ENCODE peak calls at places on chromosomes 1 and 21, in five cellular contexts. A, Q, B, O and L are unnamed samples.

GRCh38 chr1:3819626-3820245 is 23.4 kb upstream of the LRRC47 start:
- DNase-seq in A (no peak), Q (no peak), B (no peak), O (no peak), L (no peak)

GRCh38 chr1:11792106-11792505 is 13.7 kb downstream of the MTHFR start:
- DNase-seq in A (no peak), Q (no peak), B (no peak), O (no peak), L (no peak)

GRCh38 chr1:181551249-181551648 is 67.9 kb downstream of the CACNA1E start:
- DNase-seq in A (no peak), Q (no peak), B (no peak), O (no peak), L (no peak)

GRCh38 chr1:172357753-172358152 is 62.7 kb upstream of the C1orf105 start:
- DNase-seq in A (no peak), Q (no peak), B (no peak), O (no peak), L (no peak)

GRCh38 chr21:42654179-42654912 is 925 bp downstream of the PDE9A start:
- DNase-seq in A (no peak), Q (peak; percentile 30), B (no peak), O (no peak), L (peak; percentile 53)

GRCh38 chr1:207857447-207857846 is 53.5 kb downstream of the CD34 start:
- DNase-seq in A (no peak), Q (no peak), B (no peak), O (no peak), L (no peak)

GRCh38 chr1:157732755-157733154 is 32.2 kb upstream of the FCRL3 start:
- DNase-seq in A (no peak), Q (no peak), B (no peak), O (no peak), L (no peak)

GRCh38 chr1:53298163-53298685 is 29.6 kb downstream of the LRP8 start:
- DNase-seq in A (no peak), Q (no peak), B (no peak), O (no peak), L (no peak)

GRCh38 chr1:209168204-209168603 is 415.3 kb upstream of the CAMK1G start:
- DNase-seq in A (no peak), Q (no peak), B (no peak), O (no peak), L (no peak)

GRCh38 chr1:87329051-87329755 is 523 bp downstream of the LMO4 start:
- DNase-seq in A (peak; percentile 44), Q (peak; percentile 54), B (no peak), O (no peak), L (peak; percentile 21)

GRCh38 chr1:31639543-31639942 is 5.1 kb downstream of the PEF1 start:
- DNase-seq in A (no peak), Q (no peak), B (no peak), O (no peak), L (no peak)

GRCh38 chr1:115564201-115564600 is 77.6 kb upstream of the VANGL1 start:
- DNase-seq in A (no peak), Q (no peak), B (no peak), O (no peak), L (no peak)

GRCh38 chr1:243291287-243291686 is 35.4 kb downstream of the SDCCAG8 start:
- DNase-seq in A (no peak), Q (no peak), B (no peak), O (no peak), L (no peak)

GRCh38 chr1:92410706-92411105 is 76.0 kb downstream of the GFI1 start:
- DNase-seq in A (no peak), Q (no peak), B (no peak), O (no peak), L (no peak)

GRCh38 chr1:90783181-90783580 is 66.1 kb upstream of the BARHL2 start:
- DNase-seq in A (no peak), Q (no peak), B (no peak), O (no peak), L (no peak)

GRCh38 chr1:209956116-209956515 is 18.1 kb downstream of the SYT14 start:
- DNase-seq in A (no peak), Q (no peak), B (no peak), O (no peak), L (no peak)

GRCh38 chr1:29584362-29584761 is 348.0 kb downstream of the PTPRU start:
- DNase-seq in A (no peak), Q (no peak), B (no peak), O (no peak), L (no peak)

GRCh38 chr1:21749859-21750468 is 33.0 kb downstream of the USP48 start:
- DNase-seq in A (peak; percentile 79), Q (no peak), B (no peak), O (no peak), L (no peak)

GRCh38 chr1:147600119-147601111 is 59.1 kb downstream of the BCL9 start:
- DNase-seq in A (peak; percentile 20), Q (peak; percentile 25), B (no peak), O (no peak), L (peak; percentile 25)

GRCh38 chr1:29364101-29364678 is 127.9 kb downstream of the PTPRU start:
- DNase-seq in A (no peak), Q (no peak), B (no peak), O (no peak), L (no peak)

GRCh38 chr1:18883079-18883478 is 19.3 kb downstream of the ALDH4A1 start:
- DNase-seq in A (no peak), Q (no peak), B (no peak), O (no peak), L (no peak)

GRCh38 chr1:18884727-18885126 is 17.6 kb downstream of the ALDH4A1 start:
- DNase-seq in A (no peak), Q (no peak), B (no peak), O (no peak), L (no peak)

GRCh38 chr1:18882511-18882910 is 19.8 kb downstream of the ALDH4A1 start:
- DNase-seq in A (no peak), Q (no peak), B (no peak), O (no peak), L (no peak)

GRCh38 chr1:18884419-18884717 is 18.0 kb downstream of the ALDH4A1 start:
- DNase-seq in A (no peak), Q (no peak), B (no peak), O (no peak), L (no peak)

GRCh38 chr1:18883636-18884418 is 18.5 kb downstream of the ALDH4A1 start:
- DNase-seq in A (peak; percentile 82), Q (peak; percentile 51), B (no peak), O (peak; percentile 60), L (peak; percentile 61)
- TF ChIP-seq KDM1A in A (no peak), Q (no peak), B (no peak), O (no peak), L (no peak)

GRCh38 chr1:246037832-246038231 is 469.2 kb downstream of the SMYD3 start:
- DNase-seq in A (no peak), Q (no peak), B (no peak), O (no peak), L (no peak)

GRCh38 chr1:246032984-246033383 is 474.1 kb downstream of the SMYD3 start:
- DNase-seq in A (no peak), Q (no peak), B (no peak), O (no peak), L (no peak)

GRCh38 chr1:246036175-246036574 is 470.9 kb downstream of the SMYD3 start:
- DNase-seq in A (no peak), Q (no peak), B (no peak), O (no peak), L (no peak)

GRCh38 chr1:246034630-246035029 is 472.4 kb downstream of the SMYD3 start:
- DNase-seq in A (no peak), Q (no peak), B (no peak), O (no peak), L (no peak)

GRCh38 chr1:246035060-246035531 is 472.0 kb downstream of the SMYD3 start:
- DNase-seq in A (peak; percentile 23), Q (no peak), B (no peak), O (no peak), L (no peak)
- TF ChIP-seq KDM1A in A (no peak), Q (no peak), B (no peak), O (no peak), L (no peak)

GRCh38 chr1:178266619-178267066 is 172.7 kb downstream of the RASAL2 start:
- DNase-seq in A (no peak), Q (no peak), B (no peak), O (peak; percentile 94), L (no peak)

GRCh38 chr1:178263341-178263740 is 169.4 kb downstream of the RASAL2 start:
- DNase-seq in A (no peak), Q (no peak), B (no peak), O (no peak), L (no peak)

GRCh38 chr1:178267646-178268094 is 173.8 kb downstream of the RASAL2 start:
- DNase-seq in A (no peak), Q (no peak), B (no peak), O (peak; percentile 51), L (no peak)

GRCh38 chr1:178258521-178258920 is 164.6 kb downstream of the RASAL2 start:
- DNase-seq in A (no peak), Q (no peak), B (no peak), O (no peak), L (no peak)

GRCh38 chr1:178262101-178262500 is 168.2 kb downstream of the RASAL2 start:
- DNase-seq in A (no peak), Q (peak; percentile 71), B (no peak), O (no peak), L (peak; percentile 46)
- TF ChIP-seq KDM1A in A (no peak), Q (no peak), B (no peak), O (no peak), L (no peak)

GRCh38 chr21:26850116-26850643 is 5.0 kb upstream of the ADAMTS1 start:
- DNase-seq in A (peak; percentile 15), Q (peak; percentile 36), B (peak; percentile 0), O (no peak), L (peak; percentile 27)
- TF ChIP-seq KDM1A in A (no peak), Q (no peak), B (no peak), O (no peak), L (no peak)

GRCh38 chr1:9037476-9038337 is 11.5 kb upstream of the SLC2A7 start:
- DNase-seq in A (no peak), Q (no peak), B (peak; percentile 56), O (no peak), L (no peak)
- TF ChIP-seq KDM1A in A (no peak), Q (no peak), B (no peak), O (no peak), L (no peak)

GRCh38 chr1:59258412-59259032 is 38.4 kb upstream of the FGGY start:
- DNase-seq in A (no peak), Q (no peak), B (no peak), O (no peak), L (no peak)
- TF ChIP-seq KDM1A in A (no peak), Q (no peak), B (no peak), O (no peak), L (no peak)

GRCh38 chr1:184606786-184607185 is 147.9 kb downstream of the EDEM3 start:
- DNase-seq in A (no peak), Q (no peak), B (no peak), O (no peak), L (no peak)

GRCh38 chr1:184605941-184606340 is 148.7 kb downstream of the EDEM3 start:
- DNase-seq in A (no peak), Q (no peak), B (no peak), O (no peak), L (no peak)

GRCh38 chr1:184610872-184611614 is 143.6 kb downstream of the EDEM3 start:
- DNase-seq in A (no peak), Q (no peak), B (no peak), O (no peak), L (no peak)

GRCh38 chr1:184608990-184609389 is 145.7 kb downstream of the EDEM3 start:
- DNase-seq in A (no peak), Q (no peak), B (no peak), O (no peak), L (no peak)

GRCh38 chr1:184608581-184608980 is 146.1 kb downstream of the EDEM3 start:
- DNase-seq in A (no peak), Q (no peak), B (no peak), O (no peak), L (no peak)
- TF ChIP-seq KDM1A in A (no peak), Q (no peak), B (no peak), O (no peak), L (no peak)